ENCODE peak calls at places on chromosome 13, in four cellular contexts. F is SK-N-SH, M is PC-3, H is cardiac muscle cell. V is an unnamed sample. For H3K27me3, the result is how much of the 10 kb centered on the place peaks cover.

GRCh38 chr13:36211567-36211966 is 2.8 kb downstream of the SOHLH2 start:
- DNase-seq in F (no peak), M (no peak), H (no peak), V (no peak)

GRCh38 chr13:51814825-51815650 is 11.1 kb upstream of the DHRS12 start:
- DNase-seq in F (peak), M (peak), H (peak), V (no peak)

GRCh38 chr13:28423010-28423409 is 71.9 kb downstream of the FLT1 start:
- DNase-seq in F (no peak), H (no peak), M (no peak), V (no peak)

GRCh38 chr13:80341098-80341701 is at the start of gene SPRY2:
- DNase-seq in F (peak), M (peak), H (peak), V (peak)

GRCh38 chr13:59178344-59178743 is 985.4 kb downstream of the DIAPH3 start:
- DNase-seq in F (no peak), M (peak), H (peak), V (no peak)

GRCh38 chr13:48233886-48234488 is 981 bp downstream of the ITM2B start:
- DNase-seq in M (peak), F (no peak), H (peak), V (no peak)

GRCh38 chr13:51643114-51643881 is 59.0 kb downstream of the WDFY2 start:
- DNase-seq in H (peak), F (no peak), M (peak), V (peak)

GRCh38 chr13:24152292-24153214 is 8.0 kb upstream of the SPATA13 start:
- DNase-seq in M (no peak), H (no peak), F (no peak), V (no peak)

GRCh38 chr13:75299206-75299605 is 182.8 kb downstream of the TBC1D4 start:
- DNase-seq in F (no peak), H (no peak), M (no peak), V (no peak)

GRCh38 chr13:48629282-48629681 is 24.4 kb upstream of the CYSLTR2 start:
- DNase-seq in F (no peak), H (no peak), M (no peak), V (no peak)

GRCh38 chr13:30257433-30258099 is 49.8 kb downstream of the KATNAL1 start:
- DNase-seq in H (no peak), M (no peak), F (peak), V (no peak)

GRCh38 chr13:101301053-101301452 is 115.3 kb downstream of the NALCN start:
- DNase-seq in M (no peak), F (no peak), H (no peak), V (no peak)

GRCh38 chr13:76937416-76937815 is 10.9 kb upstream of the ACOD1 start:
- DNase-seq in H (peak), M (peak), F (no peak), V (peak)

GRCh38 chr13:34657716-34658115 is 284.4 kb upstream of the NBEA start:
- DNase-seq in F (no peak), M (peak), H (no peak), V (peak)

GRCh38 chr13:101916108-101916757 is 463.8 kb downstream of the ITGBL1 start:
- DNase-seq in H (peak), F (peak), M (no peak), V (no peak)

GRCh38 chr13:45219938-45220375 is 19.1 kb upstream of the KCTD4 start:
- DNase-seq in F (no peak), H (peak), M (peak), V (no peak)

GRCh38 chr13:79481685-79482052 is 714 bp downstream of the NDFIP2 start:
- DNase-seq in M (peak), H (no peak), F (peak), V (no peak)

GRCh38 chr13:75197803-75198202 is 284.2 kb downstream of the TBC1D4 start:
- DNase-seq in F (no peak), M (no peak), H (peak), V (no peak)

GRCh38 chr13:47250141-47250540 is 353.3 kb upstream of the HTR2A start:
- DNase-seq in F (no peak), H (peak), M (peak), V (no peak)

GRCh38 chr13:40910324-40911050 is 108.6 kb downstream of the ELF1 start:
- DNase-seq in H (peak), M (peak), F (no peak), V (no peak)

GRCh38 chr13:44032801-44033200 is 153.1 kb downstream of the LACC1 start:
- DNase-seq in H (no peak), M (no peak), F (no peak), V (no peak)

GRCh38 chr13:98482476-98483444 is 94.1 kb downstream of the STK24 start:
- DNase-seq in H (peak), M (no peak), F (no peak), V (no peak)

GRCh38 chr13:26590951-26591350 is 33.5 kb downstream of the WASF3 start:
- DNase-seq in H (no peak), M (no peak), F (no peak), V (no peak)
- H3K27ac ChIP-seq in H (no peak), M (no peak), F (no peak), V (no peak)

GRCh38 chr13:110797230-110797877 is 83.9 kb downstream of the ING1 start:
- DNase-seq in M (peak), H (peak), F (no peak), V (no peak)
- H3K27me3 ChIP-seq in M (under half), H (under half), F (under half), V (under half)

DNA sequence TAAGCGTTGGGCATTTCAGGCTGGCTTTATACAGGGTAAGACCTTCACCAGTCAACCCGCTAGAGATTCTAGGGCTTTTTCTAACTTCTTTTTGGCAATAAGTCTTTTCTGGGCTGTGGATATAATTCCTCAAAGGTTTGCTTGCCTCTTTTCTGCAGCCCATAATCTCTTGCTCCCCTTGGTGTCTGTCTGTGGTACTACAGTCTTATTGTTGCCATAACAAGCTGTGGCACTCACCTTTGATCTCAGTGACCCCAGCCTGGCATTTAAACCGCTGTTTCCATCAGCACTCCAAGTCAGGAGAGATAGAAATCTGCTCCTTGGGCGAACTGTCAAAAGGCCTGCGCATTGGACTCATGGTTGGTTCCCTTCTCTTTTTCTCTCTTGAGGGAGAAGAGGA is 14.5 kb upstream of the MPHOSPH8 start:
- DNase-seq in F (peak), H (peak), M (peak), V (no peak)
- TF ChIP-seq CTCF in F (peak), H (peak), M (peak), V (peak)

GRCh38 chr13:33087790-33088189 is 71.6 kb downstream of the KL start:
- DNase-seq in M (peak), H (no peak), F (no peak), V (no peak)

GRCh38 chr13:33087091-33087490 is 70.9 kb downstream of the KL start:
- DNase-seq in M (no peak), H (peak), F (no peak), V (no peak)

GRCh38 chr13:33092422-33092987 is 76.3 kb downstream of the KL start:
- DNase-seq in H (no peak), F (no peak), M (no peak), V (no peak)

GRCh38 chr13:33089311-33089710 is 73.1 kb downstream of the KL start:
- DNase-seq in M (no peak), F (no peak), H (no peak), V (no peak)

DNA sequence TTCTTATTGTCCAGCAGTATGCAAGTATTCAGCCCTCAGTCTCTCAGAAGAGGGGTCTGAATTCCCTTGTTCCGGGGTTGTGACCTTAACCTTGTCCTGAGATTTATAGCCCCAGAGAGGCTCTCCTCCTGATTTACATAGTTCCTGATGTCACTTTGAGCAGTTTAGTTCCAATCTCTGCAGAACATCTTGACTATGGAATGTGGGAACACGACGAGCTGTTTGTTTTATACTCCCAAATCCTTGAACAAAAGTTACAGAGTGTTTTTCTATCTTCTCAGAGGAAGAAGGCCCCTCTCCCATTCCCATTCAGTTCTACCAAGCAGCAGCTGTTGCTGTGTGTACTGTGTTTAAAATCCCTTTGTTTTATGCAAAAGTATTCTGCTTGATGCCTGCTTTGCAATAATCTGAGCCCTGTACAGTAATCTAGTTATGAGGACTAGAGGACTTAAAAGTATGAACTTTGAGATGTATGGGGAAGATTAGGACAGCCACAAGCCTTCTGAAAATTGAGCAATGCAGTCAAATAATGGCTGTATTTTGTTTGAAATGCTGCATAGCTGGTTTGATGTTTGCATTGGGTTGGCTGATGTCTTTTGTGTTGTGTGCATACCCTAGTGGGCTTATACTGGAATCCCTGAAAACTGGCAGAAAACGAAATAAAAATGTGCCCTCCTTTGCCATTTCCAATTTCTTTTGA is 74.7 kb downstream of the KL start:
- DNase-seq in F (no peak), H (no peak), M (no peak), V (no peak)
- H3K27ac ChIP-seq in F (no peak), H (no peak), M (no peak), V (no peak)

DNA sequence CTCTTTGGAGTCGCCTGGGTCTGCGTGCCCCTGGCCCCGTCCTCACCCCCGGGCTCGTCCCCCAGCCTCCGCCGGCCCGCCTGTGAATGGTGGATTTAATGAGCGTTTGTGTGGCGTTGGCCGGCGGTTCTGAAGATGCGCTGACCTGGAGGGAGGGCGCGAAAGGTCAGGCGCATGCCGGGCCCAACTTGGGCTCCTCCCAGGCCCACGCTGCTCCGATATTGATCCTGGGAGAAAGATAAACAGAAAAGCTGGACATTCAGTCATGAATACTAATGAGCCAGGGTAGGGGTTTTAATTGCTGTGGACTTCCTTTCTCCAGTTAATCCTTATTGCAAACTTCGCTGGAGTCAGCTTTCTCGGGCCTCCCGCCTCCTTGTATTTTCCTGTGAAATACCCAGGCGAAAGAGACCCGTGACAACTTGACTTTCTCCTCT is 10.2 kb downstream of the ZIC2 start:
- DNase-seq in M (no peak), F (no peak), H (no peak), V (no peak)
- H3K27me3 ChIP-seq in M (half or more), F (half or more), H (half or more), V (half or more)

DNA sequence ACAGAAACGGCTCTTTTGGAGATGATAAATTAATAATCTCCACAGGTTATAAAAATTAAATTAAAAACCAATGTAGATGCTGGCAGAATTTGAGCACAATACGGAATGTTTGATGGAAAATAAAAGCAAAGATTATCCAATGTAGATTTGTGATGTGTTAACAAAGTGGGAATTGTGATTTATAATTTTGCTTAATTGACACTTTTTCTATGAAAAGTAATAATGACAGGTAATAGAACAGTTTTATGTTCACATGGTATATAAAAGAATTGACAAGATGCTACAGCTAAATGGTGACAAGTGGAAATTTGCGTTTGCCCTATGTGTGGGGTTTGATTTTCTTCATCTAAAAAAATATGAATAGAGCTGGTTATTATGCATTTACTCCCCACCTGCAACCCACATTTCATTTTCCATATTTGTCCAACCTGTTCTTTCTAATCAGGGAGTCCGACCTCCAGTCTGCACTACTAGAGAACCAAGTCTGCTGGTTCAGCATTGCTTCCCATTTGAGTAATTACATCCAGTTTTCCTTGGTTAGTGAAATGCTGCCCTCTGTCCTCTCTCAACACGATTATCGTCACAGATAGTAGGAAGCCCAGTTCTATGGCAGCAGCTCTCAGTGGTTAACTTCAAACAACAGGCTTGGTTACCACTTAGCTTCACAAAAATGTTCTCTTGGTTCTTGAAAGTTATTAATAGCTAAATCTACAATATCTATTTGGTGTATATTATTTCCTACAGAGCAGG is 61.4 kb upstream of the SLITRK1 start:
- DNase-seq in H (peak), M (peak), F (no peak), V (no peak)
- TF ChIP-seq CTCF in H (no peak), M (peak), F (no peak), V (no peak)

GRCh38 chr13:114142640-114143490 is 10.4 kb upstream of the RASA3 start:
- DNase-seq in H (no peak), M (no peak), F (peak), V (no peak)
- H3K27ac ChIP-seq in H (no peak), M (no peak), F (no peak), V (no peak)

GRCh38 chr13:99659234-99659633 is 158.0 kb downstream of the TM9SF2 start:
- DNase-seq in M (no peak), F (no peak), H (no peak), V (no peak)

GRCh38 chr13:99658266-99658991 is 157.2 kb downstream of the TM9SF2 start:
- DNase-seq in M (peak), F (peak), H (peak), V (no peak)

GRCh38 chr13:99657848-99658265 is 156.6 kb downstream of the TM9SF2 start:
- DNase-seq in H (peak), F (peak), M (no peak), V (no peak)

GRCh38 chr13:99661791-99662190 is 160.5 kb downstream of the TM9SF2 start:
- DNase-seq in F (no peak), M (no peak), H (no peak), V (no peak)

GRCh38 chr13:99660101-99660500 is 158.8 kb downstream of the TM9SF2 start:
- DNase-seq in H (no peak), M (no peak), F (no peak), V (no peak)
- H3K27me3 ChIP-seq in H (under half), M (under half), F (under half), V (under half)

V was measured in AG04450.